ENCODE peak calls at places on chromosome 11, in six cellular contexts. One of them, this sample, is unnamed. For H3K4me1, the result is how much of the 10 kb centered on the place peaks cover.

GRCh38 chr11:20000393-20001134 is 159.7 kb downstream of the DBX1 start:
- DNase-seq in MM.1S: no peak
- DNase-seq in esophagus muscularis mucosa: no peak
- DNase-seq in lung: peak
- DNase-seq in thoracic aorta: no peak
- DNase-seq in gastrocnemius medialis: no peak
- DNase-seq in this sample: no peak

GRCh38 chr11:43567396-43567975 is 113.1 kb upstream of the HSD17B12 start:
- DNase-seq in MM.1S: peak
- DNase-seq in esophagus muscularis mucosa: no peak
- DNase-seq in lung: no peak
- DNase-seq in thoracic aorta: no peak
- DNase-seq in gastrocnemius medialis: no peak
- DNase-seq in this sample: peak

GRCh38 chr11:69658606-69659450 is 16.3 kb downstream of the LTO1 start:
- DNase-seq in MM.1S: no peak
- DNase-seq in esophagus muscularis mucosa: no peak
- DNase-seq in lung: no peak
- DNase-seq in thoracic aorta: no peak
- DNase-seq in gastrocnemius medialis: no peak
- DNase-seq in this sample: no peak

GRCh38 chr11:103591554-103591953 is 444.9 kb upstream of the DDI1 start:
- DNase-seq in MM.1S: no peak
- DNase-seq in esophagus muscularis mucosa: no peak
- DNase-seq in lung: no peak
- DNase-seq in thoracic aorta: no peak
- DNase-seq in gastrocnemius medialis: no peak
- DNase-seq in this sample: no peak

GRCh38 chr11:73114110-73114834 is 27.8 kb downstream of the FCHSD2 start:
- DNase-seq in MM.1S: no peak
- DNase-seq in esophagus muscularis mucosa: no peak
- DNase-seq in lung: no peak
- DNase-seq in thoracic aorta: no peak
- DNase-seq in gastrocnemius medialis: no peak
- DNase-seq in this sample: no peak

GRCh38 chr11:72561856-72562255 is 112.4 kb downstream of the PDE2A start:
- DNase-seq in MM.1S: no peak
- DNase-seq in esophagus muscularis mucosa: peak
- DNase-seq in lung: no peak
- DNase-seq in thoracic aorta: no peak
- DNase-seq in gastrocnemius medialis: no peak
- DNase-seq in this sample: no peak

GRCh38 chr11:79259800-79260199 is 181.0 kb downstream of the TENM4 start:
- DNase-seq in MM.1S: no peak
- DNase-seq in esophagus muscularis mucosa: no peak
- DNase-seq in lung: no peak
- DNase-seq in thoracic aorta: no peak
- DNase-seq in gastrocnemius medialis: no peak
- DNase-seq in this sample: no peak

GRCh38 chr11:12680246-12680939 is 6.2 kb downstream of the TEAD1 start:
- DNase-seq in MM.1S: peak
- DNase-seq in esophagus muscularis mucosa: no peak
- DNase-seq in lung: peak
- DNase-seq in thoracic aorta: peak
- DNase-seq in gastrocnemius medialis: peak
- DNase-seq in this sample: no peak

GRCh38 chr11:70078095-70078795 is at the start of gene ANO1:
- DNase-seq in MM.1S: no peak
- DNase-seq in esophagus muscularis mucosa: no peak
- DNase-seq in lung: no peak
- DNase-seq in thoracic aorta: no peak
- DNase-seq in gastrocnemius medialis: no peak
- DNase-seq in this sample: no peak

GRCh38 chr11:72038491-72038890 is 39.8 kb downstream of the IL18BP start:
- DNase-seq in MM.1S: no peak
- DNase-seq in esophagus muscularis mucosa: no peak
- DNase-seq in lung: peak
- DNase-seq in thoracic aorta: no peak
- DNase-seq in gastrocnemius medialis: peak
- DNase-seq in this sample: no peak

GRCh38 chr11:69014084-69014935 is 1.3 kb upstream of the MRGPRF start:
- DNase-seq in MM.1S: no peak
- DNase-seq in esophagus muscularis mucosa: no peak
- DNase-seq in lung: no peak
- DNase-seq in thoracic aorta: no peak
- DNase-seq in gastrocnemius medialis: no peak
- DNase-seq in this sample: no peak

GRCh38 chr11:102240502-102240901 is 76.8 kb upstream of the BIRC3 start:
- DNase-seq in MM.1S: no peak
- DNase-seq in esophagus muscularis mucosa: no peak
- DNase-seq in lung: no peak
- DNase-seq in thoracic aorta: no peak
- DNase-seq in gastrocnemius medialis: no peak
- DNase-seq in this sample: no peak

GRCh38 chr11:65779919-65780769 is 632 bp downstream of the AP5B1 start:
- DNase-seq in MM.1S: peak
- DNase-seq in esophagus muscularis mucosa: peak
- DNase-seq in lung: peak
- DNase-seq in thoracic aorta: no peak
- DNase-seq in gastrocnemius medialis: no peak
- DNase-seq in this sample: peak

GRCh38 chr11:114288139-114288538 is 8.1 kb upstream of the NNMT start:
- DNase-seq in MM.1S: no peak
- DNase-seq in esophagus muscularis mucosa: no peak
- DNase-seq in lung: no peak
- DNase-seq in thoracic aorta: no peak
- DNase-seq in gastrocnemius medialis: no peak
- DNase-seq in this sample: no peak
- H3K4me1 ChIP-seq in MM.1S: under half
- H3K4me1 ChIP-seq in esophagus muscularis mucosa: under half
- H3K4me1 ChIP-seq in lung: under half
- H3K4me1 ChIP-seq in thoracic aorta: under half
- H3K4me1 ChIP-seq in gastrocnemius medialis: under half
- H3K4me1 ChIP-seq in this sample: under half

GRCh38 chr11:118907749-118908106 is 18.0 kb downstream of the BCL9L start:
- DNase-seq in MM.1S: no peak
- DNase-seq in esophagus muscularis mucosa: no peak
- DNase-seq in lung: no peak
- DNase-seq in thoracic aorta: no peak
- DNase-seq in gastrocnemius medialis: no peak
- DNase-seq in this sample: no peak

GRCh38 chr11:118909619-118910308 is 16.0 kb downstream of the BCL9L start:
- DNase-seq in MM.1S: no peak
- DNase-seq in esophagus muscularis mucosa: no peak
- DNase-seq in lung: no peak
- DNase-seq in thoracic aorta: no peak
- DNase-seq in gastrocnemius medialis: no peak
- DNase-seq in this sample: no peak

GRCh38 chr11:118908931-118909618 is 16.7 kb downstream of the BCL9L start:
- DNase-seq in MM.1S: no peak
- DNase-seq in esophagus muscularis mucosa: peak
- DNase-seq in lung: no peak
- DNase-seq in thoracic aorta: no peak
- DNase-seq in gastrocnemius medialis: peak
- DNase-seq in this sample: no peak

GRCh38 chr11:118908264-118908663 is 17.5 kb downstream of the BCL9L start:
- DNase-seq in MM.1S: no peak
- DNase-seq in esophagus muscularis mucosa: no peak
- DNase-seq in lung: no peak
- DNase-seq in thoracic aorta: no peak
- DNase-seq in gastrocnemius medialis: no peak
- DNase-seq in this sample: no peak

GRCh38 chr11:118907051-118907748 is 18.5 kb downstream of the BCL9L start:
- DNase-seq in MM.1S: peak
- DNase-seq in esophagus muscularis mucosa: peak
- DNase-seq in lung: peak
- DNase-seq in thoracic aorta: peak
- DNase-seq in gastrocnemius medialis: peak
- DNase-seq in this sample: peak
- H3K27ac ChIP-seq in MM.1S: no peak
- H3K27ac ChIP-seq in esophagus muscularis mucosa: peak
- H3K27ac ChIP-seq in lung: peak
- H3K27ac ChIP-seq in thoracic aorta: peak
- H3K27ac ChIP-seq in gastrocnemius medialis: peak
- H3K27ac ChIP-seq in this sample: no peak

GRCh38 chr11:111925953-111926352 is 7.2 kb downstream of the C11orf52 start:
- DNase-seq in MM.1S: no peak
- DNase-seq in esophagus muscularis mucosa: no peak
- DNase-seq in lung: no peak
- DNase-seq in thoracic aorta: no peak
- DNase-seq in gastrocnemius medialis: no peak
- DNase-seq in this sample: no peak

GRCh38 chr11:111930472-111930871 is 6.7 kb upstream of the DIXDC1 start:
- DNase-seq in MM.1S: no peak
- DNase-seq in esophagus muscularis mucosa: no peak
- DNase-seq in lung: no peak
- DNase-seq in thoracic aorta: no peak
- DNase-seq in gastrocnemius medialis: no peak
- DNase-seq in this sample: no peak

GRCh38 chr11:111923351-111923788 is 4.7 kb downstream of the C11orf52 start:
- DNase-seq in MM.1S: no peak
- DNase-seq in esophagus muscularis mucosa: peak
- DNase-seq in lung: no peak
- DNase-seq in thoracic aorta: no peak
- DNase-seq in gastrocnemius medialis: no peak
- DNase-seq in this sample: no peak

GRCh38 chr11:111923951-111924350 is 5.2 kb downstream of the C11orf52 start:
- DNase-seq in MM.1S: no peak
- DNase-seq in esophagus muscularis mucosa: peak
- DNase-seq in lung: no peak
- DNase-seq in thoracic aorta: no peak
- DNase-seq in gastrocnemius medialis: no peak
- DNase-seq in this sample: no peak

DNA sequence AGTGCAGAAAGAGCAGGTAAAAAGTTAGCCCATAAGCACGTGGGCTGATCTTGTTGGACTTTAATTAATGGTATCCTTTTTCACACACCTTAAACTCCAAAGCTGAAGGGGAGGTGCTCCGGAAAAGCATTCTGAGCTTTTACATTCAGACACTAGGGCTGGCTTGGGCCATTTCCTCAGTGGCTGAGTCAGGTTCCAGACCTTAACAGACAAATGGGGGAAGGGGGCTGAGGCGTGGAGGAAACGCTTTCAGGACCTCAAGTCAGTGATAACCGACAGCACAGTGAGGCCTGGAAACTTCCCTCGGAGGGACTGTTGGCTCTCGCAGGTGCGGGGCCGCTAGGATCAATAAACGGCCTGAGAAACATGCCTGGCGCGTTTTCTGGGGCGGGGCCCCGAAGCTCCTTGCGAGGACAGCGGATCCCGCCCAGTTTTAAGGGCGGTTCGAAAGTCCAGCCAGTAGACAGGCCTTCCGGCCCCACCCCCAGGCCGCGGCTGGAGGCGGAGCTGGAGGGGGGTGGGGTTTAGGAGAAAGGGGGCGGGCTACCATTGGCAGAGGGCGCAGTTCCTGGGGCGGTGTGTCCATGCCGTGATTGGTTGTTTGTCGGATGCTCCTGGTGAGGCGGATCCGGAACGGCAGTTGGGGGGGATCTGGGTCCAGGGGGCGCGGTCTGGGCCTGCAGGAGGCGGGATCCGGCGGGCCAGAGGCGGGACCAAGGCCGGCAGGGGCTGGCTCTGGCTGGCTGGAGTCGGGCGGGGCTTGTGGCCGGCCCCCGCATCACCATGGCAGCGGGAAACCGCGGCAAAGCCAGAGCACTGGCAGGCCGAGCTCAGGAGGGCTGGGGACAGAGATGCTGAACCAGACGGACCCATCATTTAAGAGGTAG is 8.0 kb downstream of the C11orf52 start:
- DNase-seq in MM.1S: peak
- DNase-seq in esophagus muscularis mucosa: peak
- DNase-seq in lung: peak
- DNase-seq in thoracic aorta: peak
- DNase-seq in gastrocnemius medialis: peak
- DNase-seq in this sample: peak
- TF ChIP-seq CTCF in MM.1S: no peak
- TF ChIP-seq CTCF in esophagus muscularis mucosa: no peak
- TF ChIP-seq CTCF in lung: no peak
- TF ChIP-seq CTCF in thoracic aorta: peak
- TF ChIP-seq CTCF in gastrocnemius medialis: no peak
- TF ChIP-seq CTCF in this sample: peak

GRCh38 chr11:116936754-116937153 is 99.3 kb upstream of the APOA1 start:
- DNase-seq in MM.1S: no peak
- DNase-seq in esophagus muscularis mucosa: no peak
- DNase-seq in lung: no peak
- DNase-seq in thoracic aorta: no peak
- DNase-seq in gastrocnemius medialis: no peak
- DNase-seq in this sample: no peak
- H3K4me1 ChIP-seq in MM.1S: under half
- H3K4me1 ChIP-seq in esophagus muscularis mucosa: under half
- H3K4me1 ChIP-seq in lung: under half
- H3K4me1 ChIP-seq in thoracic aorta: under half
- H3K4me1 ChIP-seq in gastrocnemius medialis: under half
- H3K4me1 ChIP-seq in this sample: under half

GRCh38 chr11:90310210-90310609 is 87.4 kb upstream of the CHORDC1 start:
- DNase-seq in MM.1S: no peak
- DNase-seq in esophagus muscularis mucosa: no peak
- DNase-seq in lung: no peak
- DNase-seq in thoracic aorta: no peak
- DNase-seq in gastrocnemius medialis: no peak
- DNase-seq in this sample: no peak
- H3K27ac ChIP-seq in MM.1S: no peak
- H3K27ac ChIP-seq in esophagus muscularis mucosa: no peak
- H3K27ac ChIP-seq in lung: no peak
- H3K27ac ChIP-seq in thoracic aorta: no peak
- H3K27ac ChIP-seq in gastrocnemius medialis: no peak
- H3K27ac ChIP-seq in this sample: no peak

DNA sequence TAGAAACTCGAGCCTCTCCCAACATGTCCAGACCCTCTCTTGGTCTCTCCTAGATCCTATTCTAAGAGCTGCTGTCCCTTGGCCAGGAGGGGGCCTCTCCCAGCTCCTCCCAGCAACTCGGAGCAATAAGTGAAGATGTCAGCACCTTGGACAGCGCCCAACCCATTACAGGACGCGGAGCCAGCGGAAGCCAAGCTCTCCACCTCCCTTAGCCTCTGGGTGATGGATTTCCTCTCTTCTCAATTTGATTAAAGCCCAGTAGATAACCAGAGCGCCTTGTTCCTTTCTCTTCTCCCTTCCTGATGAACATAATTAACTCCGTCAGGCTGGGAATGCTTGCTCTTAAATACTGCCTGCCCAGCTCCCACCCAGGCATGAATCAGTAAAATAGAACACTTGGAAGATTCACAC is 26.2 kb upstream of the TPBGL start:
- DNase-seq in MM.1S: peak
- DNase-seq in esophagus muscularis mucosa: no peak
- DNase-seq in lung: peak
- DNase-seq in thoracic aorta: peak
- DNase-seq in gastrocnemius medialis: no peak
- DNase-seq in this sample: peak
- TF ChIP-seq CTCF in MM.1S: peak
- TF ChIP-seq CTCF in esophagus muscularis mucosa: no peak
- TF ChIP-seq CTCF in lung: no peak
- TF ChIP-seq CTCF in thoracic aorta: no peak
- TF ChIP-seq CTCF in gastrocnemius medialis: no peak
- TF ChIP-seq CTCF in this sample: peak

GRCh38 chr11:76626266-76626665 is 44.3 kb downstream of the LRRC32 start:
- DNase-seq in MM.1S: no peak
- DNase-seq in esophagus muscularis mucosa: no peak
- DNase-seq in lung: no peak
- DNase-seq in thoracic aorta: no peak
- DNase-seq in gastrocnemius medialis: no peak
- DNase-seq in this sample: no peak
- H3K4me1 ChIP-seq in MM.1S: under half
- H3K4me1 ChIP-seq in esophagus muscularis mucosa: under half
- H3K4me1 ChIP-seq in lung: under half
- H3K4me1 ChIP-seq in thoracic aorta: under half
- H3K4me1 ChIP-seq in gastrocnemius medialis: under half
- H3K4me1 ChIP-seq in this sample: under half

This sample was measured in OCI-LY7.